ENCODE peak calls at places on chromosomes 12 and 14, in five cellular contexts. F is activated CD4-positive, alpha-beta T cell treated with anti-CD3 and anti-CD28 coated beads, Interleukin-2, amount 50 U/mL, for 1 hour; Y is Daoy; I is HL-60; P is AG09309. K is an unnamed sample.

GRCh38 chr12:88081247-88081646 is 52.0 kb upstream of the C12orf50 start:
- DNase-seq in Y (no peak), F (no peak), P (no peak), I (no peak), K (no peak)

GRCh38 chr12:127980585-127980984 is 286.4 kb upstream of the TMEM132C start:
- DNase-seq in I (no peak), P (no peak), Y (no peak), F (no peak), K (no peak)

GRCh38 chr12:21831671-21832357 is 57.3 kb upstream of the KCNJ8 start:
- DNase-seq in I (no peak), Y (no peak), P (no peak), F (no peak), K (no peak)

GRCh38 chr14:92651106-92651792 is 97.2 kb downstream of the LGMN start:
- DNase-seq in P (no peak), Y (no peak), I (peak; percentile 69), F (peak; percentile 73), K (no peak)

GRCh38 chr12:68416826-68417225 is 84.7 kb upstream of the MDM1 start:
- DNase-seq in F (no peak), Y (no peak), I (no peak), P (no peak), K (no peak)

GRCh38 chr14:60174352-60175254 is 9.4 kb upstream of the DHRS7 start:
- DNase-seq in F (no peak), P (no peak), I (no peak), Y (no peak), K (no peak)

GRCh38 chr12:113271853-113272561 is 50.7 kb downstream of the TPCN1 start:
- DNase-seq in Y (peak; percentile 62), P (peak; percentile 46), I (no peak), F (no peak), K (peak; percentile 58)

GRCh38 chr14:74840603-74841030 is 35.3 kb downstream of the PROX2 start:
- DNase-seq in P (no peak), I (no peak), Y (no peak), F (no peak), K (no peak)

GRCh38 chr12:109811624-109811995 is 21.6 kb downstream of the TRPV4 start:
- DNase-seq in F (no peak), I (no peak), Y (no peak), P (no peak), K (no peak)

GRCh38 chr14:72292689-72293024 is 360.4 kb downstream of the RGS6 start:
- DNase-seq in F (no peak), P (no peak), I (no peak), Y (no peak), K (no peak)

GRCh38 chr12:122423258-122424165 is 1.0 kb upstream of the CLIP1 start:
- DNase-seq in F (no peak), I (no peak), P (no peak), Y (peak; percentile 42), K (no peak)